ENCODE peak calls at places on chromosomes 7 and 10, in five cellular contexts. One of them, this sample, is unnamed. For H3K27me3, the result is how much of the 10 kb centered on the place peaks cover.

GRCh38 chr10:11403116-11403515 is 208.3 kb downstream of the USP6NL start:
- DNase-seq in hepatocyte: no peak
- DNase-seq in spleen: peak
- DNase-seq in colonic mucosa: peak
- DNase-seq in MM.1S: no peak
- DNase-seq in this sample: no peak

GRCh38 chr10:26703096-26703495 is 5.6 kb downstream of the PDSS1 start:
- DNase-seq in hepatocyte: no peak
- DNase-seq in spleen: no peak
- DNase-seq in colonic mucosa: no peak
- DNase-seq in MM.1S: no peak
- DNase-seq in this sample: no peak

GRCh38 chr10:30870926-30871325 is 160.7 kb downstream of the ZNF438 start:
- DNase-seq in hepatocyte: no peak
- DNase-seq in spleen: no peak
- DNase-seq in colonic mucosa: no peak
- DNase-seq in MM.1S: peak
- DNase-seq in this sample: no peak

GRCh38 chr7:55912748-55913158 is 25.5 kb downstream of the ZNF713 start:
- DNase-seq in hepatocyte: no peak
- DNase-seq in spleen: no peak
- DNase-seq in colonic mucosa: no peak
- DNase-seq in MM.1S: no peak
- DNase-seq in this sample: no peak

GRCh38 chr7:53437336-53437735 is 401.9 kb downstream of the POM121L12 start:
- DNase-seq in hepatocyte: no peak
- DNase-seq in spleen: no peak
- DNase-seq in colonic mucosa: no peak
- DNase-seq in MM.1S: no peak
- DNase-seq in this sample: peak

GRCh38 chr7:20651960-20652544 is 36.6 kb downstream of the ABCB5 start:
- DNase-seq in hepatocyte: peak
- DNase-seq in spleen: no peak
- DNase-seq in colonic mucosa: no peak
- DNase-seq in MM.1S: peak
- DNase-seq in this sample: peak

GRCh38 chr7:5523052-5523711 is 99.5 kb upstream of the TNRC18 start:
- DNase-seq in hepatocyte: peak
- DNase-seq in spleen: no peak
- DNase-seq in colonic mucosa: no peak
- DNase-seq in MM.1S: no peak
- DNase-seq in this sample: peak

GRCh38 chr7:107560898-107561516 is 2.7 kb downstream of the COG5 start:
- DNase-seq in hepatocyte: no peak
- DNase-seq in spleen: no peak
- DNase-seq in colonic mucosa: no peak
- DNase-seq in MM.1S: no peak
- DNase-seq in this sample: peak

GRCh38 chr10:17232276-17232987 is 4.4 kb downstream of the VIM start:
- DNase-seq in hepatocyte: no peak
- DNase-seq in spleen: no peak
- DNase-seq in colonic mucosa: no peak
- DNase-seq in MM.1S: peak
- DNase-seq in this sample: no peak

GRCh38 chr7:140653319-140654108 is 12.9 kb upstream of the DENND2A start:
- DNase-seq in hepatocyte: peak
- DNase-seq in spleen: peak
- DNase-seq in colonic mucosa: peak
- DNase-seq in MM.1S: peak
- DNase-seq in this sample: peak

GRCh38 chr7:18497082-18497481 is 1.5 kb downstream of the HDAC9 start:
- DNase-seq in hepatocyte: no peak
- DNase-seq in spleen: no peak
- DNase-seq in colonic mucosa: no peak
- DNase-seq in MM.1S: no peak
- DNase-seq in this sample: no peak

GRCh38 chr10:8365935-8366911 is 311.7 kb downstream of the GATA3 start:
- DNase-seq in hepatocyte: peak
- DNase-seq in spleen: no peak
- DNase-seq in colonic mucosa: no peak
- DNase-seq in MM.1S: peak
- DNase-seq in this sample: peak

GRCh38 chr7:4156190-4156589 is 525.9 kb upstream of the FOXK1 start:
- DNase-seq in hepatocyte: peak
- DNase-seq in spleen: no peak
- DNase-seq in colonic mucosa: no peak
- DNase-seq in MM.1S: no peak
- DNase-seq in this sample: no peak

GRCh38 chr10:91887900-91888225 is 21.4 kb downstream of the FGFBP3 start:
- DNase-seq in hepatocyte: no peak
- DNase-seq in spleen: no peak
- DNase-seq in colonic mucosa: no peak
- DNase-seq in MM.1S: no peak
- DNase-seq in this sample: no peak

GRCh38 chr7:98283887-98284222 is 2.4 kb downstream of the BRI3 start:
- DNase-seq in hepatocyte: no peak
- DNase-seq in spleen: no peak
- DNase-seq in colonic mucosa: no peak
- DNase-seq in MM.1S: no peak
- DNase-seq in this sample: no peak

GRCh38 chr7:66771795-66772194 is 31.3 kb downstream of the RABGEF1 start:
- DNase-seq in hepatocyte: no peak
- DNase-seq in spleen: no peak
- DNase-seq in colonic mucosa: no peak
- DNase-seq in MM.1S: no peak
- DNase-seq in this sample: no peak

GRCh38 chr7:120725376-120726039 is 132.4 kb downstream of the TSPAN12 start:
- DNase-seq in hepatocyte: peak
- DNase-seq in spleen: no peak
- DNase-seq in colonic mucosa: no peak
- DNase-seq in MM.1S: peak
- DNase-seq in this sample: peak

GRCh38 chr10:45372251-45372951 is 1.6 kb upstream of the ALOX5 start:
- DNase-seq in hepatocyte: no peak
- DNase-seq in spleen: no peak
- DNase-seq in colonic mucosa: no peak
- DNase-seq in MM.1S: no peak
- DNase-seq in this sample: no peak

GRCh38 chr10:45368181-45368580 is 5.8 kb upstream of the ALOX5 start:
- DNase-seq in hepatocyte: no peak
- DNase-seq in spleen: no peak
- DNase-seq in colonic mucosa: no peak
- DNase-seq in MM.1S: no peak
- DNase-seq in this sample: no peak

GRCh38 chr10:45371555-45371954 is 2.5 kb upstream of the ALOX5 start:
- DNase-seq in hepatocyte: no peak
- DNase-seq in spleen: no peak
- DNase-seq in colonic mucosa: no peak
- DNase-seq in MM.1S: no peak
- DNase-seq in this sample: no peak

GRCh38 chr10:45373003-45373782 is 823 bp upstream of the ALOX5 start:
- DNase-seq in hepatocyte: peak
- DNase-seq in spleen: peak
- DNase-seq in colonic mucosa: no peak
- DNase-seq in MM.1S: peak
- DNase-seq in this sample: no peak

DNA sequence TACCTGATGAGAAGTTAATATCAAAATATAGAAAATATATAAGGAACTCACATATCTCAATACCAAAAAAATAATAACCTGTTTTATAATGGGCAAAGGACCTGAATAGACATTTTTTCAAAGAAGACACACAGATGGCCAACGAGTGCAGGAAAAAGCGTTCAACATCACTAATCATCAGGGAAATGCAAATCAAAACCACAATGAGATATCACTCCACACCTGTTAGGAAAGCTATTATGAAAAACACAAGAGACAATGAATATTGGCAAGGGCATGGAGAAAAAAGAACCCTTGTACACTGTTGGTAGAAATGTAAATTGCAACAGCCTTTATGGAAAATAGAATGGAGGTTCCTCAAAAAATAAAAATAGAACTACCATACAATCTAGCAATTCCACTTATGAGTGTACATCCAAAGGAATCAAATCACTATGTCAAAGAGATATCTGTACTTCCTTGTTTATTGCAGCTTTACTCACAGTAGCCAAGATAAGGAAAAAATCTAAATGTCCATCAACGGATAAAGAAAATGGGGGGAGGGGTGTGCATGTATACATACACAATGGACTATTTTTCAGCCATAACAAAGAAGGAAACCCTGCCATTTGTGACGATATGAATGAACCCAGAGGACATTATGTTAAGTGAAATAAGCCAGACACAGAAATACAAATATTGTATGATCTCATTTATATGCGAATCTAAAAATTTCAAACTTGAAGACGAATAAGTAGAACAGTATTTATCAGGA is 3.6 kb upstream of the ALOX5 start:
- DNase-seq in hepatocyte: no peak
- DNase-seq in spleen: no peak
- DNase-seq in colonic mucosa: no peak
- DNase-seq in MM.1S: peak
- DNase-seq in this sample: no peak
- H3K27me3 ChIP-seq in hepatocyte: under half
- H3K27me3 ChIP-seq in spleen: under half
- H3K27me3 ChIP-seq in colonic mucosa: under half
- H3K27me3 ChIP-seq in MM.1S: under half
- H3K27me3 ChIP-seq in this sample: under half

GRCh38 chr7:2813350-2814185 is 30.5 kb downstream of the GNA12 start:
- DNase-seq in hepatocyte: no peak
- DNase-seq in spleen: no peak
- DNase-seq in colonic mucosa: no peak
- DNase-seq in MM.1S: no peak
- DNase-seq in this sample: no peak
- H3K4me3 ChIP-seq in hepatocyte: no peak
- H3K4me3 ChIP-seq in spleen: no peak
- H3K4me3 ChIP-seq in colonic mucosa: no peak
- H3K4me3 ChIP-seq in MM.1S: no peak
- H3K4me3 ChIP-seq in this sample: no peak

GRCh38 chr7:95045236-95045923 is 138.0 kb downstream of the PPP1R9A start:
- DNase-seq in hepatocyte: no peak
- DNase-seq in spleen: no peak
- DNase-seq in colonic mucosa: peak
- DNase-seq in MM.1S: peak
- DNase-seq in this sample: peak
- TF ChIP-seq CTCF in hepatocyte: peak
- TF ChIP-seq CTCF in spleen: no peak
- TF ChIP-seq CTCF in colonic mucosa: no peak
- TF ChIP-seq CTCF in MM.1S: peak
- TF ChIP-seq CTCF in this sample: peak

DNA sequence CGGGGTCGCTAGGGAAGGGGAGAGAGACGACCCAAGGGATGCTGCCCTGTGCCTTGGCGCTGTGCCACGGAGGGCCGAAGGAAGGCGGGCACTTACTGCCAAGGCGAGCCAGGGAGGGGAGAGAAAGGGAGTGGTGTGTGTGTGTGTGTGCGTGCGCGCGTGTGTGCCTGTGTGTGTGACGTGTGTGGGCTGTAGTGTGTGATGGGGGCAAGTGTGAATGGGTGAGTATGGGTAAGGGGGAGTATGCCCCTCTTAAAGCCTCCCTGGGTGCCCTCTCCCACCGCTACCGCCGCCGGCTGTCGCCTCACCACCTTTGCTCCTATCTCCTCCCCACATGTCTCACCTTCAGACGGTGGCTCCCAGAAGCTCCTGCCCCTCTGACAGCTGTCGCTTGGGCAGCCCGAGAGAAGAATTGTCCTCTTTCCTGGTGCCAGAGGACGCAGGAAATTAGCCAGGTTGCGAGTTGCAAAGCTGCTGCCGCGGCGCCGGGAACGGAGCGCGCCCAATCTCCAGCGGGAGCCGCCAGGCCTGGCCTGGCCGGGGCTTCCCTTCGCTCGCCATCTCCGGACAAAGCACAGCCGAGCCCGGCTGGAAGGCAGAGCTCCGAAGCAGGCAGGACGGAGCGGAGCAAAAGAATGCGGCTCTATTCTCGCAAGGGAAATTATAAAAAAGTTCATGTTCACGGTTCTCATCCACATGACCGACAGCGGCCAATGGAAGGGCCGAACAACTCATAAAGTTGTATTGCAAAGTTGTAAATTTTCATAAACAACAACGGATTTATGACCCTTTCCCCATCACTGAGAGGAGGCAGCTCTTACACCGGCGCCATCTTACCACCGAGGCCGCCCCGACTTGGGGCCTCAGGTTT is at the start of gene HOXA3:
- DNase-seq in hepatocyte: no peak
- DNase-seq in spleen: peak
- DNase-seq in colonic mucosa: peak
- DNase-seq in MM.1S: no peak
- DNase-seq in this sample: no peak
- H3K27me3 ChIP-seq in hepatocyte: half or more
- H3K27me3 ChIP-seq in spleen: half or more
- H3K27me3 ChIP-seq in colonic mucosa: under half
- H3K27me3 ChIP-seq in MM.1S: half or more
- H3K27me3 ChIP-seq in this sample: half or more